ENCODE peak calls at places on chromosome 10, in five cellular contexts. One of them, this sample, is unnamed.

GRCh38 chr10:62205750-62206399 is 62.8 kb downstream of the RTKN2 start:
- DNase-seq in Caco-2: no peak
- DNase-seq in T-helper 9 cell: no peak
- DNase-seq in activated T-cell treated with anti-CD3 and anti-CD28 coated beads for 24 hours: no peak
- DNase-seq in tibial nerve: no peak
- DNase-seq in this sample: no peak

GRCh38 chr10:49509904-49510303 is 29.0 kb downstream of the ERCC6 start:
- DNase-seq in T-helper 9 cell: no peak
- DNase-seq in tibial nerve: no peak
- DNase-seq in Caco-2: no peak
- DNase-seq in activated T-cell treated with anti-CD3 and anti-CD28 coated beads for 24 hours: no peak
- DNase-seq in this sample: no peak

GRCh38 chr10:95513941-95514392 is 47.2 kb downstream of the SORBS1 start:
- DNase-seq in Caco-2: no peak
- DNase-seq in tibial nerve: no peak
- DNase-seq in activated T-cell treated with anti-CD3 and anti-CD28 coated beads for 24 hours: no peak
- DNase-seq in T-helper 9 cell: no peak
- DNase-seq in this sample: no peak

GRCh38 chr10:54622017-54622416 is 179.0 kb downstream of the PCDH15 start:
- DNase-seq in Caco-2: no peak
- DNase-seq in activated T-cell treated with anti-CD3 and anti-CD28 coated beads for 24 hours: no peak
- DNase-seq in T-helper 9 cell: no peak
- DNase-seq in tibial nerve: no peak
- DNase-seq in this sample: no peak

GRCh38 chr10:3151889-3152565 is 20.6 kb downstream of the PITRM1 start:
- DNase-seq in T-helper 9 cell: no peak
- DNase-seq in tibial nerve: no peak
- DNase-seq in Caco-2: peak; percentile 23
- DNase-seq in activated T-cell treated with anti-CD3 and anti-CD28 coated beads for 24 hours: no peak
- DNase-seq in this sample: no peak

GRCh38 chr10:51010977-51011376 is 63.3 kb upstream of the PRKG1 start:
- DNase-seq in tibial nerve: no peak
- DNase-seq in Caco-2: no peak
- DNase-seq in T-helper 9 cell: no peak
- DNase-seq in activated T-cell treated with anti-CD3 and anti-CD28 coated beads for 24 hours: no peak
- DNase-seq in this sample: no peak

GRCh38 chr10:103147645-103148044 is 45.4 kb downstream of the NT5C2 start:
- DNase-seq in T-helper 9 cell: no peak
- DNase-seq in tibial nerve: no peak
- DNase-seq in activated T-cell treated with anti-CD3 and anti-CD28 coated beads for 24 hours: no peak
- DNase-seq in Caco-2: no peak
- DNase-seq in this sample: no peak

GRCh38 chr10:76444034-76444800 is 1012.8 kb downstream of the LRMDA start:
- DNase-seq in T-helper 9 cell: no peak
- DNase-seq in Caco-2: no peak
- DNase-seq in activated T-cell treated with anti-CD3 and anti-CD28 coated beads for 24 hours: no peak
- DNase-seq in tibial nerve: peak; percentile 38
- DNase-seq in this sample: no peak

GRCh38 chr10:28677889-28678686 is 767 bp downstream of the BAMBI start:
- DNase-seq in tibial nerve: no peak
- DNase-seq in activated T-cell treated with anti-CD3 and anti-CD28 coated beads for 24 hours: peak; percentile 8
- DNase-seq in T-helper 9 cell: peak; percentile 14
- DNase-seq in Caco-2: peak; percentile 46
- DNase-seq in this sample: no peak

GRCh38 chr10:115593060-115593459 is 499.9 kb downstream of the ATRNL1 start:
- DNase-seq in activated T-cell treated with anti-CD3 and anti-CD28 coated beads for 24 hours: no peak
- DNase-seq in Caco-2: no peak
- DNase-seq in T-helper 9 cell: no peak
- DNase-seq in tibial nerve: no peak
- DNase-seq in this sample: no peak